ENCODE peak calls at places on chromosomes 1 and 21, in six cellular contexts. O is stimulated activated CD8-positive, alpha-beta memory T cell treated with anti-CD3 and anti-CD28 coated beads, Interleukin-2, amount 100 ng/mL, for 48 hours; U is HAP-1; G is A172; T is CD8-positive, alpha-beta memory T cell; D is endothelial cell. Z is an unnamed sample.

GRCh38 chr1:212301570-212301969 is 16.4 kb downstream of the PPP2R5A start:
- DNase-seq in D (no peak), G (no peak), T (no peak), U (no peak), O (no peak), Z (no peak)

GRCh38 chr1:209375681-209376360 is 207.7 kb upstream of the CAMK1G start:
- DNase-seq in O (no peak), G (peak; percentile 41), U (no peak), D (no peak), T (no peak), Z (peak; percentile 74)

GRCh38 chr1:59215766-59216291 is 81.1 kb upstream of the FGGY start:
- DNase-seq in D (no peak), U (no peak), O (no peak), G (no peak), T (no peak), Z (peak; percentile 64)

GRCh38 chr1:241641748-241642592 is 1.8 kb upstream of the CHML start:
- DNase-seq in U (no peak), G (peak; percentile 91), D (no peak), O (no peak), T (no peak), Z (peak; percentile 70)

GRCh38 chr21:45575993-45576837 is 34.0 kb upstream of the SLC19A1 start:
- DNase-seq in U (no peak), D (no peak), T (no peak), G (no peak), O (no peak), Z (no peak)

GRCh38 chr21:26708223-26708800 is 135.2 kb upstream of the CYYR1 start:
- DNase-seq in D (no peak), O (no peak), T (no peak), U (no peak), G (no peak), Z (peak; percentile 43)

GRCh38 chr1:205266584-205267305 is 39.0 kb downstream of the TMCC2 start:
- DNase-seq in O (no peak), D (no peak), G (no peak), T (no peak), U (no peak), Z (no peak)

GRCh38 chr1:80994934-80995333 is 805.8 kb upstream of the ADGRL2 start:
- DNase-seq in U (no peak), T (no peak), G (no peak), O (no peak), D (no peak), Z (no peak)

GRCh38 chr21:44989943-44990780 is 50.3 kb downstream of the SLX9 start:
- DNase-seq in U (no peak), D (no peak), O (no peak), T (no peak), G (no peak), Z (no peak)

GRCh38 chr1:119003413-119004128 is 15.4 kb upstream of the TBX15 start:
- DNase-seq in O (no peak), U (no peak), G (no peak), T (no peak), D (no peak), Z (no peak)

GRCh38 chr1:151711940-151712339 is 4.7 kb downstream of the CELF3 start:
- DNase-seq in O (no peak), G (no peak), D (no peak), U (no peak), T (no peak), Z (no peak)

GRCh38 chr1:206833741-206834140 is 31.7 kb upstream of the IL20 start:
- DNase-seq in D (no peak), O (no peak), G (no peak), T (no peak), U (no peak), Z (peak; percentile 26)

GRCh38 chr1:235069577-235070563 is 58.8 kb downstream of the TOMM20 start:
- DNase-seq in G (peak; percentile 99), D (no peak), O (no peak), T (no peak), U (no peak), Z (peak; percentile 99)

GRCh38 chr1:105544475-105544874 is 1512.0 kb upstream of the PRMT6 start:
- DNase-seq in O (no peak), G (peak; percentile 2), U (no peak), T (no peak), D (no peak), Z (peak; percentile 84)

GRCh38 chr1:232038704-232039103 is 412.1 kb downstream of the DISC1 start:
- DNase-seq in T (no peak), G (no peak), O (no peak), D (no peak), U (peak; percentile 14), Z (no peak)

GRCh38 chr1:165527673-165528072 is 16.1 kb upstream of the LRRC52 start:
- DNase-seq in O (no peak), G (no peak), D (no peak), T (no peak), U (no peak), Z (no peak)

GRCh38 chr21:15557925-15558324 is 171.9 kb upstream of the USP25 start:
- DNase-seq in U (peak; percentile 56), T (no peak), D (no peak), G (peak; percentile 84), O (no peak), Z (no peak)

GRCh38 chr1:93304716-93305138 is 41.0 kb upstream of the DR1 start:
- DNase-seq in O (no peak), U (peak; percentile 65), T (no peak), D (peak; percentile 32), G (peak; percentile 49), Z (peak; percentile 68)

GRCh38 chr1:41192456-41193188 is 49.5 kb downstream of the SCMH1 start:
- DNase-seq in D (no peak), U (no peak), T (no peak), G (no peak), O (no peak), Z (no peak)

GRCh38 chr1:2969011-2969869 is 52.0 kb upstream of the ACTRT2 start:
- DNase-seq in O (no peak), G (no peak), D (no peak), T (no peak), U (no peak), Z (no peak)

GRCh38 chr1:183198463-183198862 is 12.4 kb downstream of the LAMC2 start:
- DNase-seq in U (no peak), D (no peak), T (no peak), G (no peak), O (no peak), Z (peak; percentile 98)

GRCh38 chr1:8040586-8040985 is 14.5 kb upstream of the ERRFI1 start:
- DNase-seq in D (no peak), T (no peak), U (peak; percentile 58), O (no peak), G (peak; percentile 93), Z (peak; percentile 99)

GRCh38 chr1:243415663-243416365 is 160.0 kb downstream of the SDCCAG8 start:
- DNase-seq in O (no peak), T (no peak), D (no peak), U (no peak), G (no peak), Z (no peak)

GRCh38 chr1:148362141-148362929 is 120.8 kb downstream of the PPIAL4G start:
- DNase-seq in U (no peak), O (peak; percentile 48), G (no peak), D (no peak), T (no peak), Z (peak; percentile 89)

GRCh38 chr1:230105754-230106625 is 39.0 kb downstream of the GALNT2 start:
- DNase-seq in D (no peak), U (no peak), G (peak; percentile 76), O (no peak), T (no peak), Z (peak; percentile 93)

GRCh38 chr1:78687914-78688313 is 38.3 kb downstream of the IFI44 start:
- DNase-seq in D (no peak), O (no peak), U (no peak), G (no peak), T (no peak), Z (peak; percentile 47)

GRCh38 chr21:41650526-41651145 is 116.2 kb downstream of the RIPK4 start:
- DNase-seq in D (no peak), G (no peak), T (no peak), U (no peak), O (no peak), Z (no peak)

Z was measured in bronchial epithelial cell.